ENCODE peak calls at places on chromosomes 2 and 18, in seven cellular contexts. W is NCI-H1092 treated with DMSO at 0.1 percent for 48 hours; S is stimulated activated naive CD4-positive, alpha-beta T cell; K is H7; E is stimulated activated CD8-positive, alpha-beta memory T cell treated with anti-CD3 and anti-CD28 coated beads, Interleukin-12 subunit alpha, Interleukin-12 subunit beta, amount 100 ng/mL, for 1 hour; P is HTR-8/SVneo; F is AG04449. L is an unnamed sample.

GRCh38 chr2:8676191-8676914 is 5.5 kb upstream of the ID2 start:
- DNase-seq in W (no peak), S (no peak), K (peak), E (no peak), P (no peak), F (no peak), L (peak)

GRCh38 chr2:38016177-38016576 is 59.8 kb downstream of the CYP1B1 start:
- DNase-seq in W (no peak), S (no peak), K (no peak), E (no peak), P (no peak), F (no peak), L (peak)

GRCh38 chr2:42863320-42863719 is 70.9 kb upstream of the HAAO start:
- DNase-seq in W (no peak), S (no peak), K (no peak), E (no peak), P (no peak), F (no peak), L (no peak)

GRCh38 chr18:60469396-60469795 is 96.8 kb upstream of the MC4R start:
- DNase-seq in W (no peak), S (no peak), K (no peak), E (no peak), P (no peak), F (no peak), L (no peak)

GRCh38 chr18:48059363-48060109 is 129.1 kb upstream of the SMAD2 start:
- DNase-seq in W (no peak), S (no peak), K (peak), E (no peak), P (no peak), F (no peak), L (no peak)

GRCh38 chr2:227703961-227704360 is 13.9 kb downstream of the SLC19A3 start:
- DNase-seq in W (no peak), S (no peak), K (no peak), E (no peak), P (peak), F (no peak), L (peak)

GRCh38 chr2:143229411-143229810 is 100.2 kb downstream of the ARHGAP15 start:
- DNase-seq in W (no peak), S (no peak), K (peak), E (no peak), P (no peak), F (no peak), L (no peak)

GRCh38 chr18:71209944-71210343 is 921.1 kb downstream of the SOCS6 start:
- DNase-seq in W (no peak), S (no peak), K (no peak), E (no peak), P (no peak), F (no peak), L (no peak)

GRCh38 chr2:46490521-46491141 is 11.3 kb downstream of the TMEM247 start:
- DNase-seq in W (no peak), S (no peak), K (peak), E (no peak), P (no peak), F (no peak), L (peak)

GRCh38 chr2:218957685-218958084 is 1.8 kb upstream of the CDK5R2 start:
- DNase-seq in W (no peak), S (no peak), K (no peak), E (no peak), P (no peak), F (no peak), L (no peak)

GRCh38 chr2:73908689-73909652 is 16.2 kb downstream of the ACTG2 start:
- DNase-seq in W (no peak), S (no peak), K (no peak), E (no peak), P (no peak), F (no peak), L (no peak)

GRCh38 chr18:74251297-74252031 is 40.3 kb downstream of the CYB5A start:
- DNase-seq in W (no peak), S (no peak), K (no peak), E (no peak), P (no peak), F (no peak), L (peak)

L was measured in EH.